ENCODE peak calls at places on chromosomes 12 and 14, in seven cellular contexts. E is mammary epithelial cell, N is LNCaP clone FGC, D is mucosa of descending colon, W is cardiac fibroblast, Q is body of pancreas, M is GM12865. I is an unnamed sample.

GRCh38 chr12:76032043-76032981 is 736 bp upstream of the PHLDA1 start:
- DNase-seq in N (no peak), E (peak), W (peak), M (peak), Q (peak), D (peak), I (peak)

GRCh38 chr12:102172436-102172835 is 25.2 kb downstream of the PMCH start:
- DNase-seq in W (peak), Q (no peak), E (no peak), N (no peak), M (no peak), D (no peak), I (peak)

GRCh38 chr12:54373619-54374554 is 9.6 kb upstream of the GPR84 start:
- DNase-seq in N (no peak), M (no peak), W (peak), E (peak), Q (no peak), D (no peak), I (no peak)

GRCh38 chr12:105681341-105681740 is 350.9 kb downstream of the C12orf75 start:
- DNase-seq in E (no peak), W (no peak), N (no peak), D (no peak), Q (no peak), M (no peak), I (no peak)

GRCh38 chr14:96811985-96812667 is 14.9 kb downstream of the VRK1 start:
- DNase-seq in W (no peak), D (no peak), Q (no peak), N (no peak), M (peak), E (no peak), I (no peak)

GRCh38 chr12:12384601-12385321 is 27.9 kb downstream of the BORCS5 start:
- DNase-seq in Q (no peak), W (no peak), E (no peak), M (peak), D (no peak), N (no peak), I (no peak)

GRCh38 chr14:93939304-93940229 is 12.4 kb downstream of the FAM181A start:
- DNase-seq in W (peak), E (peak), Q (peak), M (peak), D (peak), N (peak), I (peak)

GRCh38 chr12:108689314-108690190 is 41.8 kb downstream of the CORO1C start:
- DNase-seq in D (no peak), N (no peak), Q (no peak), M (peak), W (peak), E (no peak), I (peak)

GRCh38 chr12:43288666-43289065 is 263.3 kb downstream of the ADAMTS20 start:
- DNase-seq in E (no peak), Q (no peak), D (no peak), W (peak), N (no peak), M (no peak), I (no peak)

GRCh38 chr12:64029013-64029857 is 184.7 kb downstream of the SRGAP1 start:
- DNase-seq in Q (no peak), N (no peak), E (no peak), W (peak), M (no peak), D (no peak), I (peak)

GRCh38 chr14:61090432-61091216 is 109.6 kb downstream of the SLC38A6 start:
- DNase-seq in M (peak), Q (no peak), W (no peak), D (no peak), N (no peak), E (no peak), I (no peak)

GRCh38 chr12:121465921-121466799 is 66.2 kb downstream of the RNF34 start:
- DNase-seq in D (peak), N (no peak), E (peak), M (peak), Q (peak), W (peak), I (peak)

GRCh38 chr14:85531141-85531593 is 1.2 kb downstream of the FLRT2 start:
- DNase-seq in D (peak), N (no peak), W (peak), Q (peak), M (no peak), E (peak), I (peak)

GRCh38 chr12:109885616-109886015 is 5.3 kb upstream of the GLTP start:
- DNase-seq in N (no peak), D (no peak), E (peak), W (peak), Q (no peak), M (no peak), I (no peak)

GRCh38 chr12:109458771-109459208 is 18.3 kb downstream of the KCTD10 start:
- DNase-seq in Q (no peak), N (no peak), W (peak), E (no peak), M (no peak), D (no peak), I (peak)

GRCh38 chr12:111314949-111315539 is 53.9 kb downstream of the PHETA1 start:
- DNase-seq in Q (no peak), E (no peak), M (no peak), D (no peak), N (no peak), W (peak), I (no peak)

GRCh38 chr12:131370791-131371579 is 339.9 kb upstream of the SFSWAP start:
- DNase-seq in Q (no peak), E (no peak), D (no peak), W (no peak), N (no peak), M (peak), I (no peak)

GRCh38 chr12:54991161-54991991 is 6.8 kb upstream of the TESPA1 start:
- DNase-seq in Q (no peak), N (no peak), D (no peak), W (no peak), M (peak), E (no peak), I (no peak)

GRCh38 chr12:132161046-132161781 is 17.0 kb downstream of the NOC4L start:
- DNase-seq in W (peak), N (peak), E (no peak), M (no peak), Q (no peak), D (no peak), I (peak)

GRCh38 chr14:61505815-61506809 is 184.7 kb downstream of the PRKCH start:
- DNase-seq in D (no peak), W (no peak), N (no peak), Q (no peak), M (no peak), E (no peak), I (no peak)

GRCh38 chr12:57343703-57344378 is 87.0 kb downstream of the R3HDM2 start:
- DNase-seq in M (peak), W (no peak), E (no peak), D (no peak), N (no peak), Q (no peak), I (no peak)

GRCh38 chr12:53179694-53180269 is 740 bp upstream of the ZNF740 start:
- DNase-seq in W (no peak), Q (peak), N (no peak), E (no peak), M (no peak), D (peak), I (no peak)

GRCh38 chr12:49549735-49550710 is 11.2 kb downstream of the KCNH3 start:
- DNase-seq in M (no peak), D (no peak), Q (no peak), E (no peak), W (no peak), N (no peak), I (no peak)

DNA sequence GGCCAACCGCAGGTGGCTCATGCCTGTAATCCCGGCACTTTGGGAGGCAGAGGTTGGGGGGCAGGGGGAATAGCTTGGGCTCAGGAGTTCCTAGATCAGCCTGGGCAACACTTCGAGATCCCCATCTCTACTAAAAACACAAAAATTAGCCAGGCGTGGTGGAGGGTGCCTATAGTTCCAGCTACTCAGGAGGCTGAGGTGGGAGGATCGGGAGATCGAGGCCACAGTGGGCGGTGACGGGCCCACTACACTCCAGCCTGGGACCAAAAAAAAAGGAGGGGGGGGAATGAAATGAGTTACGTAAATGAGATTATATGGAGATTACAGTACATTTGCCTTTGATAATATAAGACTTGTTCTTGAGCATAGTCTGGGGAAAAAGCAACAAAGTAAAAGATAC is 1.1 kb downstream of the RPAP3 start:
- DNase-seq in E (no peak), N (no peak), M (no peak), Q (no peak), D (no peak), W (no peak), I (no peak)
- H3K4me3 ChIP-seq in E (peak), N (peak), M (peak), Q (no peak), D (no peak), W (peak), I (peak)

GRCh38 chr12:72468505-72468904 is 196.3 kb downstream of the TRHDE start:
- DNase-seq in N (no peak), Q (peak), D (no peak), E (no peak), W (no peak), M (no peak), I (no peak)

GRCh38 chr12:72471806-72472205 is 199.6 kb downstream of the TRHDE start:
- DNase-seq in W (no peak), M (no peak), D (no peak), E (no peak), Q (no peak), N (no peak), I (no peak)

GRCh38 chr12:72476301-72476700 is 204.1 kb downstream of the TRHDE start:
- DNase-seq in N (no peak), M (no peak), Q (no peak), E (no peak), W (no peak), D (no peak), I (no peak)

GRCh38 chr12:72467985-72468384 is 195.8 kb downstream of the TRHDE start:
- DNase-seq in E (no peak), M (no peak), Q (no peak), D (no peak), N (no peak), W (no peak), I (no peak)

GRCh38 chr12:72472350-72472749 is 200.2 kb downstream of the TRHDE start:
- DNase-seq in M (no peak), E (no peak), Q (no peak), N (no peak), D (no peak), W (no peak), I (no peak)
- TF ChIP-seq CTCF in M (no peak), E (peak), Q (peak), N (no peak), D (no peak), W (no peak), I (no peak)

GRCh38 chr14:74500417-74501134 is 7.0 kb downstream of the ISCA2 start:
- DNase-seq in D (peak), N (no peak), Q (no peak), M (no peak), W (no peak), E (no peak), I (no peak)
- H3K4me3 ChIP-seq in D (no peak), N (no peak), Q (no peak), M (no peak), W (no peak), E (no peak), I (no peak)

GRCh38 chr14:100246136-100246535 is 7.2 kb downstream of the YY1 start:
- DNase-seq in M (no peak), Q (peak), N (no peak), E (no peak), W (no peak), D (peak), I (no peak)
- TF ChIP-seq CTCF in M (no peak), Q (no peak), N (no peak), E (no peak), W (no peak), D (no peak), I (no peak)

GRCh38 chr14:90336401-90336800 is 4.7 kb upstream of the NRDE2 start:
- DNase-seq in D (no peak), N (no peak), W (no peak), E (no peak), Q (no peak), M (no peak), I (no peak)
- H3K4me3 ChIP-seq in D (no peak), N (no peak), W (no peak), E (no peak), Q (no peak), M (no peak), I (no peak)

GRCh38 chr12:47902131-47902639 is 2.6 kb downstream of the VDR start:
- DNase-seq in M (no peak), D (no peak), W (no peak), N (no peak), Q (no peak), E (no peak), I (no peak)

GRCh38 chr12:47903151-47903611 is 1.6 kb downstream of the VDR start:
- DNase-seq in W (peak), E (peak), M (peak), N (no peak), Q (peak), D (peak), I (peak)

GRCh38 chr12:47903927-47904646 is 707 bp downstream of the VDR start:
- DNase-seq in Q (peak), E (peak), D (peak), M (peak), W (peak), N (no peak), I (peak)

GRCh38 chr12:47905313-47905730 is 528 bp upstream of the VDR start:
- DNase-seq in W (no peak), N (no peak), Q (peak), M (peak), D (peak), E (peak), I (peak)

DNA sequence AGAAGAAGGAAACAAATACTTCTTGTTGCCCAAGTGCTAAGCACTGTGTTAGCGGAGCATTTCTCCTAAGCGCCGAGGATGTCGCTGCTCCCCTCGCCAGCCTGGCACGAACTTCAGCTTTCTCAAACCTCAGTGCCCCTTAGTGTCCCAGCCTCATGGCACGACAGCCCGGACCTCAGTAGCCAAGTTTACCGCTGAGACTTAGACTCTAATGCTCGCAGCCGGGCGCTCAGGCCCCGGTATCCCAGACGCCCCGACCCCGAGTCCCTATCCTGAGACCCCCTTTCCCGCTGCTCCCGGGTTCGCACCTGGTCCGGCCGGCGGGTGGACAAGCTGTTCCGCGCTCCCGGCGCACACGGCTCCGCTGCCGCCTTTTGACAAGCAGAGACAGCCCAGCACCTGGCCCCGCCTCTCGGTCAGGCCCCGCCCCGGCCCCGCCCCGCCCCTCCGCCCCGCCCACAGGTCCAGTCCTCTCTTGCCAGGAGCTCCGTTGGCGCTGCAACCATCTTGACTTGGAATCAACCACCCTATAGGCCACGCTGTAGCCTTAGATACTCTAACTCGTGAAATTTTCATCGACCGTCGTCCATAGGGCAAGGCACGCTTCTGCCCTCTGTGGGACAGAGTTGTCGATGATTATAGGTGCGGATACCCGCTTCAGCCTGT is at the start of gene VDR:
- DNase-seq in E (peak), D (peak), W (peak), M (peak), N (peak), Q (peak), I (peak)
- TF ChIP-seq CTCF in E (peak), D (no peak), W (peak), M (peak), N (peak), Q (no peak), I (peak)

GRCh38 chr14:44966601-44967336 is 4.8 kb downstream of the TOGARAM1 start:
- DNase-seq in D (no peak), Q (no peak), M (peak), E (no peak), W (peak), N (no peak), I (peak)
- H3K4me3 ChIP-seq in D (no peak), Q (no peak), M (peak), E (peak), W (peak), N (no peak), I (peak)

I was measured in foreskin fibroblast.